ENCODE peak calls at places on chromosomes 16 and 17, in six cellular contexts. U, T, K, L, P and W are unnamed samples.
A peak's percentile ranks its signal among the peaks of the same experiment; 100 is the strongest.

GRCh38 chr16:85246473-85246872 is 134.2 kb upstream of the CIBAR2 start:
- DNase-seq in K (no peak), T (no peak), U (no peak), L (no peak), P (no peak), W (no peak)

GRCh38 chr16:81866820-81867440 is 87.8 kb downstream of the PLCG2 start:
- DNase-seq in T (no peak), K (peak; percentile 60), P (peak; percentile 27), U (no peak), L (no peak), W (no peak)

GRCh38 chr16:79607587-79607986 is 7.0 kb upstream of the MAF start:
- DNase-seq in U (no peak), L (peak; percentile 67), T (no peak), K (no peak), P (no peak), W (no peak)

GRCh38 chr17:42674755-42675347 is 1.9 kb downstream of the PLEKHH3 start:
- DNase-seq in L (no peak), K (no peak), U (no peak), P (no peak), T (no peak), W (no peak)

GRCh38 chr17:61251939-61252865 is 147.4 kb upstream of the TBX2 start:
- DNase-seq in U (no peak), P (peak; percentile 52), L (peak; percentile 91), K (peak; percentile 73), T (no peak), W (no peak)

GRCh38 chr16:85312642-85313540 is 200.6 kb upstream of the CIBAR2 start:
- DNase-seq in U (no peak), K (no peak), L (peak; percentile 54), T (no peak), P (no peak), W (no peak)

GRCh38 chr16:54490089-54490488 is 203.5 kb upstream of the IRX3 start:
- DNase-seq in L (no peak), K (no peak), T (no peak), U (no peak), P (no peak), W (no peak)

GRCh38 chr17:72358465-72358864 is 237.6 kb downstream of the SOX9 start:
- DNase-seq in U (no peak), T (no peak), K (no peak), P (no peak), L (peak; percentile 72), W (no peak)

GRCh38 chr16:86578499-86579267 is at the start of gene FOXL1:
- DNase-seq in K (no peak), P (no peak), T (no peak), U (no peak), L (peak; percentile 66), W (no peak)

GRCh38 chr16:67270931-67271338 is 8.4 kb upstream of the PLEKHG4 start:
- DNase-seq in K (no peak), T (no peak), L (no peak), P (no peak), U (no peak), W (no peak)

GRCh38 chr17:34171245-34171818 is 83.8 kb upstream of the CCL2 start:
- DNase-seq in K (peak; percentile 45), U (no peak), L (peak; percentile 78), T (no peak), P (peak; percentile 10), W (no peak)

GRCh38 chr17:62705781-62706597 is 78.5 kb downstream of the MRC2 start:
- DNase-seq in K (peak; percentile 89), U (no peak), T (no peak), P (peak; percentile 92), L (no peak), W (no peak)

GRCh38 chr16:58498341-58499091 is 1.4 kb upstream of the NDRG4 start:
- DNase-seq in P (no peak), L (no peak), T (no peak), U (no peak), K (no peak), W (no peak)

GRCh38 chr16:85514295-85514600 is 98.9 kb upstream of the GSE1 start:
- DNase-seq in U (no peak), T (no peak), L (peak; percentile 86), P (no peak), K (no peak), W (peak; percentile 91)

GRCh38 chr17:13410214-13410613 is 191.5 kb downstream of the HS3ST3A1 start:
- DNase-seq in T (no peak), L (no peak), K (no peak), P (no peak), U (no peak), W (no peak)